ENCODE peak calls at places on chromosome 21, in six cellular contexts. One of them, this sample, is unnamed.

GRCh38 chr21:18608226-18608625 is 204.6 kb upstream of the TMPRSS15 start:
- DNase-seq in A549: no peak
- DNase-seq in choroid plexus epithelial cell: no peak
- DNase-seq in HFF-Myc: no peak
- DNase-seq in pancreas: no peak
- DNase-seq in H7: no peak
- DNase-seq in this sample: no peak

GRCh38 chr21:34129971-34130597 is 56.7 kb downstream of the MRPS6 start:
- DNase-seq in choroid plexus epithelial cell: peak; percentile 55
- DNase-seq in pancreas: no peak
- DNase-seq in HFF-Myc: no peak
- DNase-seq in A549: no peak
- DNase-seq in H7: no peak
- DNase-seq in this sample: no peak

GRCh38 chr21:34276711-34277425 is 86.9 kb upstream of the KCNE2 start:
- DNase-seq in A549: no peak
- DNase-seq in H7: no peak
- DNase-seq in HFF-Myc: no peak
- DNase-seq in pancreas: no peak
- DNase-seq in choroid plexus epithelial cell: no peak
- DNase-seq in this sample: no peak

GRCh38 chr21:33584455-33584854 is 4.0 kb downstream of the DONSON start:
- DNase-seq in choroid plexus epithelial cell: no peak
- DNase-seq in HFF-Myc: no peak
- DNase-seq in H7: no peak
- DNase-seq in pancreas: no peak
- DNase-seq in A549: no peak
- DNase-seq in this sample: no peak

GRCh38 chr21:35720065-35720810 is 340.1 kb downstream of the SETD4 start:
- DNase-seq in A549: no peak
- DNase-seq in HFF-Myc: no peak
- DNase-seq in H7: no peak
- DNase-seq in choroid plexus epithelial cell: no peak
- DNase-seq in pancreas: no peak
- DNase-seq in this sample: no peak

GRCh38 chr21:32030146-32030652 is 157.4 kb downstream of the HUNK start:
- DNase-seq in choroid plexus epithelial cell: no peak
- DNase-seq in pancreas: no peak
- DNase-seq in HFF-Myc: no peak
- DNase-seq in A549: no peak
- DNase-seq in H7: no peak
- DNase-seq in this sample: no peak

GRCh38 chr21:31630062-31630711 is 29.3 kb upstream of the SOD1 start:
- DNase-seq in pancreas: peak; percentile 84
- DNase-seq in H7: no peak
- DNase-seq in A549: peak; percentile 8
- DNase-seq in HFF-Myc: peak; percentile 86
- DNase-seq in choroid plexus epithelial cell: peak; percentile 97
- DNase-seq in this sample: peak; percentile 75

GRCh38 chr21:45539046-45539795 is 3.0 kb downstream of the SLC19A1 start:
- DNase-seq in pancreas: peak; percentile 20
- DNase-seq in HFF-Myc: no peak
- DNase-seq in H7: peak; percentile 43
- DNase-seq in A549: no peak
- DNase-seq in choroid plexus epithelial cell: no peak
- DNase-seq in this sample: no peak

GRCh38 chr21:38888956-38889605 is 83.4 kb downstream of the ETS2 start:
- DNase-seq in H7: no peak
- DNase-seq in pancreas: no peak
- DNase-seq in A549: no peak
- DNase-seq in choroid plexus epithelial cell: peak; percentile 29
- DNase-seq in HFF-Myc: no peak
- DNase-seq in this sample: no peak

GRCh38 chr21:46213620-46214286 is 14.8 kb downstream of the LSS start:
- DNase-seq in choroid plexus epithelial cell: no peak
- DNase-seq in pancreas: no peak
- DNase-seq in HFF-Myc: no peak
- DNase-seq in A549: no peak
- DNase-seq in H7: no peak
- DNase-seq in this sample: no peak

GRCh38 chr21:14046401-14046800 is 164.4 kb downstream of the LIPI start:
- DNase-seq in H7: no peak
- DNase-seq in HFF-Myc: no peak
- DNase-seq in choroid plexus epithelial cell: peak; percentile 7
- DNase-seq in pancreas: no peak
- DNase-seq in A549: no peak
- DNase-seq in this sample: no peak

GRCh38 chr21:37914211-37914900 is 1.9 kb downstream of the KCNJ6 start:
- DNase-seq in A549: no peak
- DNase-seq in choroid plexus epithelial cell: peak; percentile 16
- DNase-seq in H7: peak; percentile 89
- DNase-seq in pancreas: peak; percentile 34
- DNase-seq in HFF-Myc: no peak
- DNase-seq in this sample: no peak

DNA sequence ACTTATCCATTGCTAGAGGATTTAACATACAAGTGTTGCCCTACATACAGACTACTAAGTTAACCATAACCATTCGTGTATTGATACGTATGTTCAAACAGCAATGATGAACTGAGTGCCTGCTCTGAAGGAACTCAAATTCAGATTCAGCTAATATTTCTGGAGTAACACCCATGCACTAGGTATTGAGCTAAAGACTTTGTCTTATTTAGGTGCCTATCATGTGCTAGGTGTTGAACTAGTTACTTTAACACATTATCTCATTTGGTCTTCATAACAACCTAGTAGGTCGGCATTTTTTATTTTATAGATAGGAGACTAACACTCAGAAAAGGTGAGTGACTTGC is 160.0 kb downstream of the LTN1 start:
- DNase-seq in A549: no peak
- DNase-seq in pancreas: no peak
- DNase-seq in HFF-Myc: no peak
- DNase-seq in H7: no peak
- DNase-seq in choroid plexus epithelial cell: no peak
- DNase-seq in this sample: no peak
- H3K4me3 ChIP-seq in A549: no peak overlapping the region
- H3K4me3 ChIP-seq in pancreas: no peak overlapping the region
- H3K4me3 ChIP-seq in HFF-Myc: no peak overlapping the region
- H3K4me3 ChIP-seq in H7: no peak overlapping the region
- H3K4me3 ChIP-seq in choroid plexus epithelial cell: no peak overlapping the region
- H3K4me3 ChIP-seq in this sample: no peak overlapping the region

GRCh38 chr21:42117229-42118048 is 46.3 kb downstream of the UMODL1 start:
- DNase-seq in A549: peak; percentile 60
- DNase-seq in choroid plexus epithelial cell: peak; percentile 81
- DNase-seq in HFF-Myc: peak; percentile 49
- DNase-seq in H7: peak; percentile 91
- DNase-seq in pancreas: peak; percentile 78
- DNase-seq in this sample: no peak
- H3K4me3 ChIP-seq in A549: no peak overlapping the region
- H3K4me3 ChIP-seq in choroid plexus epithelial cell: no peak overlapping the region
- H3K4me3 ChIP-seq in HFF-Myc: no peak overlapping the region
- H3K4me3 ChIP-seq in H7: no peak overlapping the region
- H3K4me3 ChIP-seq in pancreas: no peak overlapping the region
- H3K4me3 ChIP-seq in this sample: no peak overlapping the region

DNA sequence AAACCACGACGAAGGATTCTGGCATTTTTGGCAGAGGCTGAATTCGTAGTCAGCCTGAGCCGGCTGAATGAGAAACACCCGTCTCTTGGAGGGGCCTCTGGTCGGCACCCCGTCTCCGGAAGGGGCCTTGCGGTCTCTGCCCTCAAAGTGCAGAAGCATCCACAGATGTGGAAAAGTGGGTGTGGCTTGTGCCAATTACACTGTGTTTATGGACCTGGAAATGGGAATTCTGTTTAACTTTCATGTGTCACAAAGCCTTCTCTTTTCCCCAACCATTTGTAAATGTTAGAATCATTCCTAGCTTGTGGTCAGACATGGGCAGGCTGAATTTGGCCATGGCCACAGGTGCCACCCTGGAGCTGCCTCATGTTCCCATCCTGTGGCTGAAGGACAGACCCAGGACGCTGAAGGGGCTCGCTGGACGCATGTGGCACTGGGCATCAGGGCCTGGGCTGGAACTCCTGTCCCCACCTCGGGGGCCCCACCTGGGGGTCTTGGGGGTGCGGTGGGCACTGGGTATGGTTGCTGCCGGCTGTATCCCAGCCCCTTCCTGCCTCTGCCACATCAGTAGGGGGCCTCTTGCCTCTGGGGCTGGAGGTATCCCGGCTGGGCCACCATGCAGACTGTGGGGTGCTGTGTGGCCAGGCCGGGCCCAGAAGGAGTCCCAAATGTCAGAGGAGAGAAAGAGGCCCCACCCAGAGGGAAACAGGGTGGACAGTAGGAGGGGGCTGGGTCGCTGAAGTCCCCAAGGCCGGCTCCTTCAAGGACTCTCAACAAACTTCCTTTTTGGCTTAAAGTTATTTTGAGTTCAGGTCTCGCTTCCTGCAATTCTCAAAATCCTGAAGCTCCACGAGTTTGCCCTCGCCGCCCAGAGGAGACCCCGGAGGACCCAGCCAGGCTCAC is 78.8 kb downstream of the SIK1 start:
- DNase-seq in pancreas: peak; percentile 20
- DNase-seq in choroid plexus epithelial cell: no peak
- DNase-seq in HFF-Myc: no peak
- DNase-seq in A549: no peak
- DNase-seq in H7: no peak
- DNase-seq in this sample: no peak
- H3K4me3 ChIP-seq in pancreas: no peak overlapping the region
- H3K4me3 ChIP-seq in choroid plexus epithelial cell: no peak overlapping the region
- H3K4me3 ChIP-seq in HFF-Myc: no peak overlapping the region
- H3K4me3 ChIP-seq in A549: no peak overlapping the region
- H3K4me3 ChIP-seq in H7: no peak overlapping the region
- H3K4me3 ChIP-seq in this sample: no peak overlapping the region

GRCh38 chr21:26842976-26843911 is 2.0 kb downstream of the ADAMTS1 start:
- DNase-seq in pancreas: peak; percentile 89
- DNase-seq in H7: peak; percentile 76
- DNase-seq in choroid plexus epithelial cell: peak; percentile 98
- DNase-seq in HFF-Myc: peak; percentile 87
- DNase-seq in A549: no peak
- DNase-seq in this sample: peak; percentile 81
- H3K4me3 ChIP-seq in pancreas: peak overlapping the region; percentile 47
- H3K4me3 ChIP-seq in H7: peak overlapping the region; percentile 88
- H3K4me3 ChIP-seq in choroid plexus epithelial cell: peak overlapping the region; percentile 72
- H3K4me3 ChIP-seq in HFF-Myc: peak overlapping the region; percentile 67
- H3K4me3 ChIP-seq in A549: peak overlapping the region; percentile 42
- H3K4me3 ChIP-seq in this sample: peak overlapping the region; percentile 83

GRCh38 chr21:41435728-41436127 is 9.7 kb downstream of the MX1 start:
- DNase-seq in HFF-Myc: no peak
- DNase-seq in choroid plexus epithelial cell: no peak
- DNase-seq in A549: no peak
- DNase-seq in H7: no peak
- DNase-seq in pancreas: no peak
- DNase-seq in this sample: no peak

GRCh38 chr21:41433566-41433965 is 7.5 kb downstream of the MX1 start:
- DNase-seq in HFF-Myc: no peak
- DNase-seq in A549: no peak
- DNase-seq in choroid plexus epithelial cell: no peak
- DNase-seq in pancreas: no peak
- DNase-seq in H7: no peak
- DNase-seq in this sample: no peak

GRCh38 chr21:41431788-41432548 is 5.9 kb downstream of the MX1 start:
- DNase-seq in pancreas: no peak
- DNase-seq in HFF-Myc: no peak
- DNase-seq in choroid plexus epithelial cell: no peak
- DNase-seq in A549: no peak
- DNase-seq in H7: no peak
- DNase-seq in this sample: no peak

GRCh38 chr21:41429925-41430491 is 4.0 kb downstream of the MX1 start:
- DNase-seq in H7: no peak
- DNase-seq in pancreas: no peak
- DNase-seq in A549: no peak
- DNase-seq in HFF-Myc: no peak
- DNase-seq in choroid plexus epithelial cell: no peak
- DNase-seq in this sample: no peak

GRCh38 chr21:41432567-41433460 is 6.8 kb downstream of the MX1 start:
- DNase-seq in HFF-Myc: no peak
- DNase-seq in pancreas: no peak
- DNase-seq in choroid plexus epithelial cell: no peak
- DNase-seq in H7: peak; percentile 53
- DNase-seq in A549: no peak
- DNase-seq in this sample: no peak
- H3K4me3 ChIP-seq in HFF-Myc: no peak overlapping the region
- H3K4me3 ChIP-seq in pancreas: no peak overlapping the region
- H3K4me3 ChIP-seq in choroid plexus epithelial cell: no peak overlapping the region
- H3K4me3 ChIP-seq in H7: no peak overlapping the region
- H3K4me3 ChIP-seq in A549: no peak overlapping the region
- H3K4me3 ChIP-seq in this sample: no peak overlapping the region

DNA sequence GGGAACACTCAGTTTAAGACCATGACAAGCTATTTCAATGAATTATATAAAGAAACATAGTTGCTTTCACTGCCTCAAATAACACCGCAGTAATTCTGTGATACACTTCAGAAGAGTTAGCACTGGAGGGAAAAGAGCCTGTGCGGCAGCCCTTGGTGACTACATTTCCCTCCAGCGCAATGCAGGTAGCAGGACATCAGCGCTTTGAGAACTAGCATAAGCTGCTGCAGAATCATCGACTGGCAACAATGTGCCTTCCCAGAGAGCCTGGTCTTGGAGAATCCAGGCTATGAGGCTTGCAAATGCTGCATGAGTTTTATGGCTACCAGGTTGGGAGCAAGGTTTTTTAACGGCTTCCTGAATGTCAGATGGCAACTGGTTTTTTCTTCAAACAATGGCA is 7.5 kb downstream of the NRIP1 start:
- DNase-seq in HFF-Myc: no peak
- DNase-seq in pancreas: no peak
- DNase-seq in H7: peak; percentile 12
- DNase-seq in choroid plexus epithelial cell: no peak
- DNase-seq in A549: no peak
- DNase-seq in this sample: no peak
- H3K4me3 ChIP-seq in HFF-Myc: peak overlapping the region; percentile 17
- H3K4me3 ChIP-seq in pancreas: no peak overlapping the region
- H3K4me3 ChIP-seq in H7: no peak overlapping the region
- H3K4me3 ChIP-seq in choroid plexus epithelial cell: no peak overlapping the region
- H3K4me3 ChIP-seq in A549: peak overlapping the region; percentile 30
- H3K4me3 ChIP-seq in this sample: peak overlapping the region; percentile 4